ENCODE peak calls at places on chromosomes 12 and 14, in seven cellular contexts. I is dorsolateral prefrontal cortex, R is colonic mucosa, A is nephron progenitor cell, N is GM13977, F is choroid plexus epithelial cell, E is fibroblast of pulmonary artery. V is an unnamed sample.
A peak's percentile ranks its signal among the peaks of the same experiment; 100 is the strongest.

GRCh38 chr14:50920482-50921225 is 23.6 kb downstream of the PYGL start:
- DNase-seq in E (peak; percentile 94), R (no peak), I (no peak), N (no peak), A (peak; percentile 16), F (peak; percentile 78), V (peak; percentile 75)

GRCh38 chr14:89542768-89543419 is 125.9 kb upstream of the FOXN3 start:
- DNase-seq in R (no peak), A (no peak), E (no peak), N (no peak), F (no peak), I (no peak), V (no peak)

GRCh38 chr14:102668291-102668873 is 75.9 kb downstream of the RCOR1 start:
- DNase-seq in A (no peak), N (no peak), E (no peak), F (no peak), R (no peak), I (no peak), V (no peak)

GRCh38 chr12:84136862-84137367 is 775.7 kb downstream of the SLC6A15 start:
- DNase-seq in E (peak; percentile 38), F (peak; percentile 66), R (no peak), A (no peak), I (no peak), N (no peak), V (peak; percentile 16)

GRCh38 chr14:74618078-74618952 is 6.3 kb upstream of the LTBP2 start:
- DNase-seq in R (peak; percentile 61), I (no peak), F (peak; percentile 83), N (no peak), E (peak; percentile 78), A (no peak), V (peak; percentile 65)

GRCh38 chr14:104399432-104400155 is 180.0 kb upstream of the C14orf180 start:
- DNase-seq in I (no peak), E (no peak), N (no peak), F (no peak), R (peak; percentile 9), A (no peak), V (no peak)

GRCh38 chr12:101719566-101719965 is 19.7 kb downstream of the SYCP3 start:
- DNase-seq in A (no peak), E (no peak), I (no peak), F (peak; percentile 8), N (no peak), R (no peak), V (peak; percentile 6)

GRCh38 chr14:52391866-52392600 is 77.9 kb downstream of the PTGER2 start:
- DNase-seq in E (peak; percentile 58), A (no peak), I (no peak), F (peak; percentile 39), N (no peak), R (no peak), V (peak; percentile 36)

GRCh38 chr14:69487226-69487625 is 2.7 kb downstream of the PLEKHD1 start:
- DNase-seq in E (no peak), N (no peak), R (no peak), F (no peak), I (no peak), A (no peak), V (no peak)

GRCh38 chr14:68687746-68688145 is 105.1 kb downstream of the ZFP36L1 start:
- DNase-seq in R (no peak), E (peak; percentile 56), F (peak; percentile 73), A (no peak), I (no peak), N (no peak), V (peak; percentile 96)

GRCh38 chr12:3802721-3803120 is 49.8 kb upstream of the CRACR2A start:
- DNase-seq in A (no peak), F (no peak), N (no peak), R (no peak), I (no peak), E (no peak), V (no peak)

GRCh38 chr12:3792623-3793288 is 39.8 kb upstream of the CRACR2A start:
- DNase-seq in E (no peak), N (no peak), A (no peak), R (no peak), I (no peak), F (no peak), V (no peak)

GRCh38 chr12:3795800-3796133 is 42.9 kb upstream of the CRACR2A start:
- DNase-seq in A (no peak), I (no peak), F (no peak), R (no peak), E (no peak), N (no peak), V (no peak)

GRCh38 chr12:3795096-3795799 is 42.3 kb upstream of the CRACR2A start:
- DNase-seq in F (no peak), A (no peak), N (no peak), R (no peak), I (no peak), E (no peak), V (no peak)

DNA sequence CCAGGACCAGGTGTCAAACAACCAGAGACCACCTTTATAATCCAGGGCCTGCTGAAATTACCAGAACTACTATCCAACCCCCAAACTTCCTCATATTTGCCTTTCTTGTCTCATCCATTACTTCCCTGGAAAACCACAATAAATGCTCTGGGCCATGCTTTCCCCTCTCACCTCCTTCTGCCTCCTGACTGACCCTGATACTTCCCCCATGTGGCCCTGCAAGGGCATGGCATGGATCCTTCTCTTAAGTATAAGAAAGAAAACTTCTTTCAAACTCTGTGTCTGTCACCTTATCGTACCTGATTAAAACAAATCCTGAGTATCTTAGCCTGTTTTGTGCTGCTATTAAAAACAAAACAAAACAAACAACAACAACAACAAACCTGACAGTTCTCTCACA is 44.7 kb upstream of the CRACR2A start:
- DNase-seq in R (no peak), A (no peak), N (no peak), F (no peak), I (no peak), E (no peak), V (no peak)
- TF ChIP-seq CTCF in R (no peak), A (no peak), N (no peak), F (peak; percentile 24), I (no peak), E (no peak), V (peak; percentile 36)

DNA sequence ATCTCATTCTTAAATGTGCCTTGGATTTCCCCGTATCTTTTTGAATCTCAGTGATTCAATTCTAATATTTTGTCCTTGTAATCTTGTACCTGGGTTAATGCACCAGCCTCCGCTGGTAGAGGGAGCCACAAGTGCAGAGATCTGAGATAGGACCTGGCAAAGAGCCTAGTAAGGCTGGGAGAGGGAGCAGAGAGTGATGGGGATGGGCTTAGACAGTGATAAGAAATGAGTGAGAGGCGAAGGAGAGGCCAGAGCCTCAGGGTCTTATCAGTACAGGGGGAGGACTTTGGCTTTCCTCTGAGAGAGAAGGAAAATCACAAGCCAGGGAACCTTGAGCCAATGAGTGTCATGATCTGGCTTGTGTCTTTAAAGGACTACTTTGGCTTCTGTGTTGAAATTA is 30.5 kb upstream of the LMNTD1 start:
- DNase-seq in F (peak; percentile 78), E (peak; percentile 78), A (no peak), I (no peak), R (no peak), N (no peak), V (no peak)
- TF ChIP-seq CTCF in F (peak; percentile 72), E (peak; percentile 43), A (no peak), I (peak; percentile 8), R (no peak), N (no peak), V (no peak)

GRCh38 chr14:65819567-65819966 is 407.0 kb downstream of the FUT8 start:
- DNase-seq in I (no peak), R (no peak), A (no peak), F (no peak), E (no peak), N (no peak), V (no peak)
- TF ChIP-seq CTCF in I (no peak), R (no peak), A (no peak), F (no peak), E (no peak), N (no peak), V (no peak)

GRCh38 chr14:88272390-88273019 is 50.6 kb downstream of the KCNK10 start:
- DNase-seq in E (no peak), A (no peak), I (no peak), F (no peak), N (no peak), R (no peak), V (no peak)
- TF ChIP-seq CTCF in E (no peak), A (no peak), I (no peak), F (no peak), N (no peak), R (no peak), V (no peak)

GRCh38 chr12:103688659-103689058 is 101.6 kb downstream of the STAB2 start:
- DNase-seq in E (no peak), A (no peak), N (no peak), I (no peak), R (no peak), F (no peak), V (no peak)
- TF ChIP-seq CTCF in E (no peak), A (no peak), N (no peak), I (no peak), R (no peak), F (no peak), V (no peak)

DNA sequence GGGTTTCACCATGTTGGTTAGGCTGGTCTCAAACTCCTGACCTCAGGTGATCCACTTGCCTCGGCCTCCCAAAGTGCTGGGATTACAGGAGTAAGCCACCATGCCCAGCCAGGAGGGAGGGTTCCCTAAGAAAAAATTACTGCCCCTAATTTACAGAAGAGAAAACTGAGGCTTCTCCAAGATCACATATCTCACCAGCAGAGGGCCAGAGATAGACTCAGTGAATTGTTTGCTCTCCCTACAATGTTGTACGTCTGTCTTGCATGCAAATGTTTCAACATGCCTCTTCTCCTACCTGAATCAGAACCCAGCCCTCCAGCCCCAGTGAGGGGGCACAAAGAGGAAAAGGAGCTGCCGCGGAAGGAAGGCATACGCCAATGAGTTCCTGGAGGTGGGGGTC is 48.3 kb upstream of the TMEM263 start:
- DNase-seq in R (no peak), N (no peak), I (no peak), A (no peak), E (no peak), F (no peak), V (no peak)
- TF ChIP-seq CTCF in R (no peak), N (peak; percentile 43), I (no peak), A (no peak), E (no peak), F (peak; percentile 6), V (peak; percentile 53)

GRCh38 chr14:77707355-77707723 is 484 bp downstream of the ALKBH1 start:
- DNase-seq in E (peak; percentile 41), R (peak; percentile 55), N (peak; percentile 34), F (peak; percentile 70), A (no peak), I (peak; percentile 58), V (peak; percentile 65)

GRCh38 chr14:77710364-77710763 is 2.5 kb downstream of the SLIRP start:
- DNase-seq in R (no peak), F (no peak), N (no peak), E (no peak), I (no peak), A (no peak), V (no peak)

GRCh38 chr14:77708749-77709148 is 846 bp downstream of the SLIRP start:
- DNase-seq in R (no peak), A (no peak), F (no peak), N (no peak), E (no peak), I (no peak), V (no peak)

GRCh38 chr14:77709412-77709811 is 1.5 kb downstream of the SLIRP start:
- DNase-seq in N (no peak), F (no peak), R (no peak), E (no peak), I (no peak), A (no peak), V (no peak)

GRCh38 chr14:77707724-77708408 is at the start of the genes ALKBH1 and SLIRP:
- DNase-seq in A (peak; percentile 85), I (peak; percentile 87), R (peak; percentile 93), F (peak; percentile 80), N (peak; percentile 89), E (peak; percentile 78), V (peak; percentile 77)
- TF ChIP-seq CTCF in A (no peak), I (peak; percentile 23), R (no peak), F (no peak), N (no peak), E (no peak), V (no peak)